ENCODE peak calls at places on chromosomes 12 and 14, in six cellular contexts. W is adipocyte, L is cardiac muscle cell, Y is AG04450, D is aorta, Q is HCT116. B is an unnamed sample. For H3K9me3 and H3K27me3, the result is how much of the 10 kb centered on the place peaks cover.

GRCh38 chr12:132030367-132031038 is 80.8 kb downstream of the EP400 start:
- DNase-seq in D (no peak), W (peak), L (peak), Q (no peak), Y (no peak), B (peak)

GRCh38 chr14:92362781-92363235 is 39.8 kb downstream of the SLC24A4 start:
- DNase-seq in W (no peak), L (peak), Y (no peak), Q (no peak), D (peak), B (peak)

GRCh38 chr12:39840422-39840821 is 220.8 kb upstream of the ABCD2 start:
- DNase-seq in Q (no peak), W (no peak), Y (no peak), D (no peak), L (no peak), B (no peak)

GRCh38 chr14:57066887-57067513 is 201.7 kb downstream of the EXOC5 start:
- DNase-seq in L (peak), Q (peak), Y (no peak), W (peak), D (no peak), B (peak)

GRCh38 chr14:97280526-97280925 is 483.3 kb downstream of the VRK1 start:
- DNase-seq in W (no peak), D (no peak), Q (no peak), Y (no peak), L (no peak), B (no peak)

GRCh38 chr12:126248871-126249403 is 1183.7 kb downstream of the AACS start:
- DNase-seq in L (no peak), Q (no peak), Y (no peak), W (no peak), D (no peak), B (no peak)

GRCh38 chr12:57280234-57281062 is 29.5 kb upstream of the STAC3 start:
- DNase-seq in D (peak), L (peak), Y (peak), W (peak), Q (peak), B (peak)

GRCh38 chr14:88323520-88324199 is 591 bp upstream of the KCNK10 start:
- DNase-seq in L (peak), D (no peak), W (peak), Y (no peak), Q (no peak), B (peak)

GRCh38 chr14:85532981-85533820 is 3.3 kb downstream of the FLRT2 start:
- DNase-seq in L (peak), Y (no peak), W (peak), D (peak), Q (no peak), B (peak)

GRCh38 chr12:120091371-120092090 is 25.0 kb downstream of the RAB35 start:
- DNase-seq in Q (no peak), Y (no peak), D (no peak), W (peak), L (peak), B (no peak)

GRCh38 chr14:50821471-50822464 is 9.2 kb downstream of the NIN start:
- DNase-seq in Y (no peak), W (no peak), Q (no peak), D (peak), L (no peak), B (no peak)

DNA sequence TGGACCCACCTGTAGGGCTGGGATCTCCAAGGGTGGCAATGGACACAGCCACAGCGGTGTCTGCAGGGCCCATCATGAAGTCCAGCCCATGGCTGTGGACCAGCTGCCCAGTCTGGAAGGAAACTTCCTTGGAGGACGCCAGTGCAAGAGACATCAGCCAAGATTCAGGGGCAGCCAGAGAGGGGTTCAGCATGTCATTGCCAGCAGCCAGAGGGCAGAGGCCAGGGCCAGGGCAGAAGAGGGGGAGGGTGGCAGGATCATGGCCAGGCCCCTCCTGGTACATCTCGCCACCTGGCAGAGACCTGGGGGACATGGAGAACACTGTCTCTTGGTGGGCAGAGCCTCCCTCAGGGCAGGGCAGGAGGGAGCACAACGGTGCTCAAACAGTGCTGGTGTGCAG is 10.2 kb downstream of the ANHX start:
- DNase-seq in D (no peak), Y (no peak), L (no peak), Q (no peak), W (no peak), B (no peak)
- H3K9me3 ChIP-seq in D (under half), Y (half or more), L (under half), Q (under half), W (under half), B (under half)

GRCh38 chr12:109553471-109553870 is 19.8 kb downstream of the MMAB start:
- DNase-seq in Y (no peak), D (no peak), L (no peak), W (no peak), Q (no peak), B (peak)

GRCh38 chr12:109550310-109550680 is 23.0 kb downstream of the MMAB start:
- DNase-seq in W (no peak), Y (no peak), L (no peak), D (peak), Q (no peak), B (no peak)

GRCh38 chr12:109552971-109553370 is 20.3 kb downstream of the MMAB start:
- DNase-seq in W (no peak), Y (no peak), D (no peak), Q (no peak), L (no peak), B (no peak)

GRCh38 chr12:109549613-109550309 is 23.5 kb downstream of the MMAB start:
- DNase-seq in W (no peak), Y (no peak), Q (no peak), L (no peak), D (no peak), B (no peak)

GRCh38 chr12:109551108-109551507 is 22.2 kb downstream of the MMAB start:
- DNase-seq in D (no peak), W (no peak), Q (no peak), L (no peak), Y (no peak), B (no peak)
- H3K27me3 ChIP-seq in D (under half), W (half or more), Q (under half), L (under half), Y (under half), B (under half)

GRCh38 chr12:53560386-53560785 is 53.1 kb upstream of the NPFF start:
- DNase-seq in D (no peak), Y (no peak), Q (no peak), W (peak), L (peak), B (peak)
- H3K4me3 ChIP-seq in D (no peak), Y (no peak), Q (no peak), W (no peak), L (no peak), B (no peak)

DNA sequence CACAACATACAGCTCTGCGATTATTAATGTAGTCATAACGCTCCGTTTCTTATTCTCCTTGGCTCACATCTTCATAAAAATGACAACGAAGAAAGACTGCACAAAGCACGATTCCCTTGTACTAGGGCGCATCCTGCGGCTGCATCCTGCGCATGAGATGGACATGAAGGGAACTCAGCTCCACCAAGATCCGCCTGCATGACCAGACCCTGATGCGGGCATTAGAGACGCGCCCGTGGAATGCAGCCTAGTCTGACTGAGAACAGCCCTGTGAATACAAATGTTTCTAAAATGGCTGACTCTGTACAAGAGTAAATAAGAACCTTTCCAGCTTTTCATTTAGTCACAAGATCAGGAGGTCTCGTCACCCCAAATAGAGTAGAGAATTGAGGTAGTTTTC is 422.2 kb downstream of the NOVA1 start:
- DNase-seq in W (no peak), Y (no peak), L (no peak), Q (no peak), D (no peak), B (no peak)
- H3K9me3 ChIP-seq in W (under half), Y (under half), L (under half), Q (under half), D (under half), B (under half)

DNA sequence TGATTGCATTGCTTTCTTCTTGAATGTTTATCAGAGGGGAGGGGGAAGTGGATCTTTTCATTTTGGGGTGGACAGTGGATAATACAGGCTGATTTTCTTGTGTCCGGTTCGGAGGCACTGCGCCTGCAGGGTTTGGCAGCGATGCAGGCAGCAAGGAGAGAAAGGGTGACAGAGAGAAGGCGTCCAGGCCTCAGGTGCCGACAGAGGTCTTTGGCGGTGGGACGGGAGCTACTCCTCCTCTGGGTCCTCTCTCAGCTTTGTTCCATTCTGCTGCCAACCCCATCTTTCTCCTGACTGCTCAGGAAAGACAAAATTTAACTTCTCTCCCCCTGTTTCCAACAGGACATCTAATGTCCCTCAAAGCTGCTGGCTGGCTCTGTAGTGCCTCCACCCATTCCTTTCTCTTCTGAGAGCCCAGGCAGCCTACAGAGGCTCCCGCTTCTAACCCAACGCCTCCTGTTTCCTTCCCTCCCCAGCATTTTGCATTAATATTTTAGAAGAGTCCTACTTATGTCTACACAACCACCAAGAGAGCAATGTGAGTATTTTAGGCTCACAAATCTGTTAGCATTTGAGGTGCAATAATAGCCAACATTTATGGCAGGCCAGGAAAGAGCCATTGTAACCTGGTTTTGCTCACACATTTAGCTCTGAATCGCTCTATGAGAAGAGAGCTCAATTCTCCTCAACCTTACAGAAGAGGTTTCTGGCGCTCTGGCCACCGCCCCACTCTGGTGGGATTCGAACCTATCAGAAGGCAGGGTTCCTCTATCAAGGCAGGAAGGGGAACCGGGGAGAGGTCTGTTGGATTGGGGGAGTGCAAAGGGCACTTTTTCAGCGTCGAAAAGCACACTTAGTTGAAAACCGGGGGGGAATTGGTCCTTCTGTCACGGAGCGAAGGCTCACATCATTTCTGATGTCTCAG is 7.1 kb upstream of the TBX5 start:
- DNase-seq in D (no peak), W (no peak), L (no peak), Q (no peak), Y (no peak), B (no peak)
- H3K27me3 ChIP-seq in D (under half), W (under half), L (half or more), Q (under half), Y (under half), B (under half)

DNA sequence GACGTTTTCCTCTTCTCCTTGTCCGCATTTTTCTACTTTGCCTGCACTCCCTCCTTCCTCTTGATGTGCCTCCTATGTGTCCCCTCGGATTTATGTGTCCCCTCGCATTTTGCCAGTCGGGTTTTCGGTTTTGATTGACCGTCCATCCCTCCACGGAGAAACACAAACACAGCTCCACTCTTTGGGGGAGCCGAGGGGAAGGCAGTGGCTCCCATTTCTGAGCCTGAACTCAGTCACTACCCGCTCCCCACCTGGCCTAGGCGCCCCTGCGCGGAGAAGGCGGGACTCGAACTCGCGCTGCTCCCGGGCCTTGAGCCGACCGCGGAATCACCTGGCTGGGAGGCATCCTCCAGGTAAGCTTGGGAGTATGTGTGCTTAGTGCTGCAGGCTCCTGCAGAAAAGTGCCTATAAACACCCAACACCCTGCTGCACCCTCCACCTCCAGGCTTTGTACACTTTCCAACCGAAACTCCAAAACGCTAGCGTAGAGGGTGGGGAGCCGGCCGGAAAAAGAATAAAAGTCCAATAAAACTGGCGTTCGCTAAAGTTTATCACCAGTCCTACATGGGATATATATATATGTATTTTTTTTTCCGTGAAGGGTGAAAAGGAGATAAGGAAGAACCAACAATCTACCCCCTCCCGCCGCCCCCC is 3.4 kb upstream of the CCND2 start:
- DNase-seq in Y (no peak), W (no peak), L (no peak), Q (no peak), D (no peak), B (no peak)
- H3K4me3 ChIP-seq in Y (no peak), W (peak), L (peak), Q (no peak), D (peak), B (no peak)

GRCh38 chr12:38385492-38385864 is 68.9 kb downstream of the ALG10B start:
- DNase-seq in Q (no peak), Y (no peak), W (no peak), D (no peak), L (no peak), B (no peak)
- H3K9me3 ChIP-seq in Q (under half), Y (under half), W (under half), D (under half), L (under half), B (under half)

DNA sequence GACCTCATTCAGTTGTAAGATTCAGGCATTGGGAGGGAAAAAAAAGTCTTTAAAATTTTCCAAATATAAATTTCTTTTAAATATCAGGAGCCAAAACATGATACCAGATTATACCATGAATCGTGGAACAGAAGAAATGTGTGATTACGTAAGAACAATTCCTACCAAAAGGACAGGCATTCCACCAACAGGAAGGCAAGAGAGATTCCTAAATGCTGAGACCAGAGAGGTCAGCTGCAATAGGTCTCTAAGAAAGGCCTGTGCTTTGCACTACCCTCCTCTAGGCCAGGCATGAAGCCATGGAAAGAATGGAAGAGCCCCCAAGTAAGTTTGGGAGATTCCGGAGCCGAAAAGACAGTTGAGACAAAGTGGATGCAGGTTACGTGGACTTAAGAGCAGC is 83.7 kb downstream of the PTGER2 start:
- DNase-seq in D (no peak), L (peak), Y (no peak), Q (no peak), W (peak), B (no peak)
- H3K27me3 ChIP-seq in D (under half), L (under half), Y (under half), Q (under half), W (under half), B (under half)

GRCh38 chr14:32342151-32342853 is 13.2 kb downstream of the AKAP6 start:
- DNase-seq in Y (no peak), W (no peak), Q (no peak), D (no peak), L (no peak), B (no peak)

GRCh38 chr14:32345311-32345771 is 16.2 kb downstream of the AKAP6 start:
- DNase-seq in D (no peak), Q (no peak), W (peak), Y (no peak), L (peak), B (no peak)

GRCh38 chr14:32342854-32343200 is 13.7 kb downstream of the AKAP6 start:
- DNase-seq in W (no peak), Y (no peak), D (no peak), Q (no peak), L (no peak), B (no peak)

GRCh38 chr14:32339188-32339587 is 10.1 kb downstream of the AKAP6 start:
- DNase-seq in L (no peak), Q (no peak), Y (no peak), D (no peak), W (no peak), B (no peak)

DNA sequence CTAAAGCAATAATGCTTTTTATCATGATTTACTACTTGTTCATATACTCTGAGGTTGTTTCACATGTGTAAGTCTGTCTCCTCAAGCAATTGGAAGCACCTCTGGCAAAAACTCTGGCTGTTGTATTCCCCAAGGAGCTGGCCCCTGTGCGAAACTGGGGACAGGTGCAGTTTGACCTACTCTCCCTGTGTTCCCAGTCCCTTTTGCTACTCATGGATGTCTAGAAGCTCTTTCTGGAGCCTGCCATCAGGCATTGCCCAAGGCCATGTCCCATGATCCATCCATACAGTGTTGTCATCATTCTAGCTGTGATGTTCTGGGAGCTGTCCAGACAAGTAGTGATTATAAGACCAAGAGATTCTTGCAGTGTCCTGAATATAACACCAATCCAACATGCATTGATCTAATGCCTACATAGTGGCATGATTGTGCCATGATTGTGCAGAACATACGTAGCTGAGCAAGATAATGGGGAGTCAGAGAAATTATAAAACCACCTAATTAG is 14.9 kb downstream of the AKAP6 start:
- DNase-seq in Q (no peak), W (no peak), D (no peak), L (no peak), Y (no peak), B (no peak)
- H3K4me3 ChIP-seq in Q (no peak), W (no peak), D (no peak), L (no peak), Y (no peak), B (no peak)

GRCh38 chr12:34291426-34291901 is 269.2 kb downstream of the ALG10 start:
- DNase-seq in D (no peak), W (no peak), L (no peak), Y (no peak), Q (no peak), B (no peak)

GRCh38 chr12:34289431-34290190 is 267.3 kb downstream of the ALG10 start:
- DNase-seq in W (no peak), Y (no peak), L (no peak), Q (no peak), D (peak), B (no peak)

GRCh38 chr12:34292736-34293625 is 270.7 kb downstream of the ALG10 start:
- DNase-seq in W (no peak), L (no peak), Y (no peak), D (peak), Q (no peak), B (no peak)

GRCh38 chr12:34290191-34290995 is 268.1 kb downstream of the ALG10 start:
- DNase-seq in D (peak), Q (no peak), Y (no peak), W (no peak), L (no peak), B (no peak)

DNA sequence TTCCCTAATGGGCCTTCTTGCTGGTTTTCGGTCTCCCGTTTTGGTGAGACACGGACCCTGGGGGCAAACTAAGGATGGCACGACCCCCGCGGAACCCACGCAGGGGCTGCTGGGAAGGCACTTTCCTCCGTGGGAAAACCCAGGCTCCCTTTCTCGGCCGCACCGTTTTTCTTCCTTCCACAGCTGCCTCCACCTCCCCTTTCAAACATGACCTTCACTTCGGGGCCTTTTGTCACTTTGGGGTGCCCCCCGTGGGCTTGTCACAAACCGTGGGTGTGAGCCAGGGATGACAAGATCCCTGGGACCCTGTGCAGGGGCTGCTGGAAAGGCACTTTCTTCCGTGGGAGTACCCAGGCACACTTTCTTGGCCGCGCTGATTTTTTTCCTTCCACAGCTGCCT is 268.7 kb downstream of the ALG10 start:
- DNase-seq in D (no peak), Q (no peak), L (no peak), Y (no peak), W (no peak), B (no peak)
- H3K9me3 ChIP-seq in D (under half), Q (under half), L (under half), Y (half or more), W (under half), B (under half)